ENCODE peak calls at places on chromosomes 11 and 22, in five cellular contexts. Y is neuronal stem cell, P is H1, Q is H9, D is mesenchymal stem cell. V is an unnamed sample.

GRCh38 chr22:36197065-36197440 is 4.6 kb downstream of the APOL4 start:
- DNase-seq in D (peak; percentile 77), Q (peak; percentile 93), Y (peak; percentile 79), P (no peak), V (peak; percentile 21)

GRCh38 chr11:70505761-70506657 is 107.7 kb downstream of the CTTN start:
- DNase-seq in P (no peak), D (no peak), Q (no peak), Y (no peak), V (no peak)

GRCh38 chr22:45612451-45612901 is 59.2 kb upstream of the ATXN10 start:
- DNase-seq in Q (no peak), P (no peak), D (no peak), Y (no peak), V (peak; percentile 59)

GRCh38 chr11:102850973-102851745 is 7.8 kb upstream of the MMP3 start:
- DNase-seq in D (peak; percentile 81), Q (no peak), P (no peak), Y (no peak), V (peak; percentile 67)

GRCh38 chr11:110381214-110381613 is 48.5 kb upstream of the FDX1 start:
- DNase-seq in Y (no peak), D (no peak), P (no peak), Q (no peak), V (no peak)

GRCh38 chr11:112881461-112881860 is 79.8 kb upstream of the NCAM1 start:
- DNase-seq in P (peak; percentile 83), D (peak; percentile 38), Q (peak; percentile 94), Y (peak; percentile 78), V (no peak)

GRCh38 chr11:35282226-35282882 is 137.0 kb downstream of the SLC1A2 start:
- DNase-seq in Q (no peak), D (peak; percentile 94), Y (no peak), P (no peak), V (no peak)

GRCh38 chr11:3056296-3057068 is 741 bp downstream of the CARS1 start:
- DNase-seq in Q (no peak), Y (no peak), P (no peak), D (no peak), V (peak; percentile 56)

GRCh38 chr11:2530855-2531200 is 86.0 kb downstream of the KCNQ1 start:
- DNase-seq in P (no peak), D (no peak), Y (no peak), Q (no peak), V (no peak)

GRCh38 chr11:287821-288327 is 1.1 kb upstream of the PGGHG start:
- DNase-seq in P (peak; percentile 63), D (no peak), Y (no peak), Q (peak; percentile 52), V (no peak)

GRCh38 chr11:1529774-1530173 is 42.3 kb downstream of the DUSP8 start:
- DNase-seq in D (no peak), Q (no peak), P (no peak), Y (no peak), V (no peak)

GRCh38 chr11:1047576-1048156 is 11.1 kb upstream of the MUC6 start:
- DNase-seq in P (no peak), D (no peak), Y (no peak), Q (no peak), V (no peak)

GRCh38 chr11:117613521-117613920 is 183.5 kb downstream of the DSCAML1 start:
- DNase-seq in Q (peak; percentile 62), P (peak; percentile 61), D (no peak), Y (no peak), V (no peak)

GRCh38 chr22:24810043-24810749 is 4.2 kb downstream of the SGSM1 start:
- DNase-seq in Y (peak; percentile 66), D (no peak), Q (no peak), P (no peak), V (no peak)

GRCh38 chr11:2944953-2945756 is 15.9 kb upstream of the PHLDA2 start:
- DNase-seq in P (peak; percentile 80), Y (peak; percentile 54), D (peak; percentile 92), Q (peak; percentile 88), V (peak; percentile 58)

GRCh38 chr22:25069758-25070461 is 117.4 kb downstream of the KIAA1671 start:
- DNase-seq in D (peak; percentile 42), Q (no peak), P (no peak), Y (no peak), V (peak; percentile 36)

GRCh38 chr22:38028344-38029130 is 28.7 kb upstream of the PICK1 start:
- DNase-seq in Y (no peak), Q (no peak), P (no peak), D (no peak), V (no peak)

GRCh38 chr11:126978155-126978554 is 22.4 kb downstream of the KIRREL3 start:
- DNase-seq in P (no peak), D (no peak), Q (peak; percentile 62), Y (no peak), V (no peak)

GRCh38 chr11:134555510-134555909 is 143.5 kb upstream of the B3GAT1 start:
- DNase-seq in P (peak; percentile 4), D (no peak), Q (no peak), Y (no peak), V (no peak)

GRCh38 chr11:65522640-65523322 is 2.1 kb upstream of the SCYL1 start:
- DNase-seq in D (peak; percentile 62), Q (no peak), P (no peak), Y (no peak), V (no peak)

GRCh38 chr22:17949926-17950473 is 74.4 kb downstream of the MICAL3 start:
- DNase-seq in Y (no peak), P (no peak), D (no peak), Q (no peak), V (no peak)

GRCh38 chr11:7890417-7891179 is 40.5 kb downstream of the OR10A6 start:
- DNase-seq in D (no peak), P (no peak), Y (no peak), Q (no peak), V (no peak)

GRCh38 chr11:36411202-36411640 is 98.9 kb downstream of the TRAF6 start:
- DNase-seq in Q (no peak), D (no peak), Y (no peak), P (no peak), V (peak; percentile 34)

GRCh38 chr11:110305169-110306018 is 9.0 kb upstream of the RDX start:
- DNase-seq in P (no peak), D (no peak), Y (no peak), Q (no peak), V (no peak)

GRCh38 chr11:92861641-92862040 is 107.8 kb upstream of the MTNR1B start:
- DNase-seq in D (peak; percentile 12), Q (no peak), P (no peak), Y (no peak), V (no peak)

GRCh38 chr11:26571861-26572654 is at the start of gene MUC15:
- DNase-seq in D (no peak), P (no peak), Y (no peak), Q (no peak), V (peak; percentile 69)

GRCh38 chr11:15943418-15944197 is 412.7 kb downstream of the SOX6 start:
- DNase-seq in P (peak; percentile 14), D (no peak), Y (no peak), Q (no peak), V (no peak)

GRCh38 chr11:2931771-2932738 is 2.8 kb upstream of the PHLDA2 start:
- DNase-seq in Y (no peak), Q (no peak), D (no peak), P (no peak), V (no peak)

GRCh38 chr11:100855466-100856067 is 168.5 kb downstream of the ARHGAP42 start:
- DNase-seq in D (peak; percentile 66), P (no peak), Q (no peak), Y (no peak), V (no peak)

GRCh38 chr22:44693145-44693544 is 8.9 kb upstream of the PRR5 start:
- DNase-seq in D (no peak), Y (no peak), Q (no peak), P (no peak), V (no peak)

DNA sequence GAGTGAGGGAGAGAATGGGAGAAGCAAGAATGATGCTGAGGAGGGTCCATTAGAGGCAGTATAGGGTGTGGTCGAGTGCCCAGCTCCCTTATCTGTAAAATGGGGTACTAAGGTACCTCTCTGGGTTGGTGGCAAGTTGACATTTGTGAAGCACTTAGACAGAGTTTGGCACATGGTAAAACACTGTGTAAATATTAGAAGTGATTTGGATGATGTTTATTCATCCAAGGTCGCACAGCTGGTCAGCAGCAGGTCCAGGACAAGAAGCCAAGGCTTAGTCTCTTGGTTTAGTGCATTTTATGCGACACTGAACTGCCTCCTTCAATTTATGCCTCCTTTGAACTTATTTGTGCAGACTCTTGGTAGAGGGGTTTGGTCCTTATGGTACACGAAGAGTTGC is 19.4 kb downstream of the KREMEN1 start:
- DNase-seq in D (no peak), Y (no peak), P (no peak), Q (no peak), V (no peak)
- H2BK12ac ChIP-seq in D (no peak overlapping the region), Y (no peak overlapping the region), P (no peak overlapping the region), Q (no peak overlapping the region), V (no peak overlapping the region)

GRCh38 chr22:48536691-48537591 is 1290.7 kb downstream of the BRD1 start:
- DNase-seq in D (no peak), Q (no peak), P (no peak), Y (no peak), V (no peak)
- H2BK12ac ChIP-seq in D (no peak overlapping the region), Q (no peak overlapping the region), P (no peak overlapping the region), Y (no peak overlapping the region), V (no peak overlapping the region)

DNA sequence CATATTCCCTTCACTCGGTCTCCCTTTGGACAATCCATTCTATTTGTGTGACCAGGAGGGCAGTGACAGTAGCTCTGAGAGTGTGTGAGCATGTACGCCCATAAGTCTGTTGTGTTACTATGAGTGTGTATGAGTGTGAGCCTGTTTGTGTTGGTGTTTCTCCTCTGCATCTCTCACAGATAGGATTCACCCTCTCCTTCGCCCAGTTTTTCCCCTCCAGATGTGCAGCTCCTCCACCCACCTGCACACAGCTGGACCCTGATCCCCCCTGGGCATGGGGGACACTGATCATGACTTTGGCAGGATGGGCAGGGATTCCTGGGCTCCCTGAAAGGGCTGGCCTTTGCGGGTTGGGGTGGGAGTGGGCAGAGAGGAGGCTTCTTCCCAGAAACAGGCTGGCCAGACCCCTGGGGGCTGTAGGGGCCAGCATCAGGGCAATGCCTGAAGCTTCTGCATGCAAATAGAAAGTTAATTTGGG is 14.5 kb downstream of the PHLDB1 start:
- DNase-seq in Y (no peak), P (no peak), Q (no peak), D (peak; percentile 31), V (no peak)
- H2BK12ac ChIP-seq in Y (no peak overlapping the region), P (peak overlapping the region; percentile 60), Q (no peak overlapping the region), D (peak overlapping the region; percentile 69), V (peak overlapping the region; percentile 54)

DNA sequence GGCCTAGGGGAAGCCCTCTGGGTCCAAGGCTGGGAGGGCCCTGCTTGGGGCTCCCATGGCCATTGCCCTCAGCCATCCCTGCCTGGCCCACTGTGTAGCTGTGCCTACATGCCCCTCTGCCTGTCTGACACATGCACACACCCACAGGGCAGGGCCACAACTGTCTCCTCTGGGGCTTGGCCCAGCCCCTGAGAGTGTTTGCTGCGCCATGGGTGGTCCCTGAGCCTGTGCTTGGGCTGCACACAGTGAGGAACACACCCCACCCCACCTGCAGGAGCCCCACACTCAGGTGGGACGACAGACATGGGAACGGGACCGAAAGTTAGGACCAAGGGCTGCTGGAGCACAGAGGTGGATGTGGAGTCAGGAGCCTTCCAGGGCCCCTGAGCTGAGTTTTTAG is 489.5 kb downstream of the TBC1D22A start:
- DNase-seq in P (no peak), Y (no peak), Q (no peak), D (no peak), V (no peak)
- H2BK12ac ChIP-seq in P (no peak overlapping the region), Y (no peak overlapping the region), Q (no peak overlapping the region), D (no peak overlapping the region), V (no peak overlapping the region)